ENCODE peak calls at places on chromosome 15, in ten cellular contexts. F is fibroblast of lung, Y is psoas muscle, C is BJ, L is brain microvascular endothelial cell, N is pancreas, O is MM.1S, X is IMR-90, M is tibial nerve, I is PC-3. H is an unnamed sample.

GRCh38 chr15:95371664-95372063 is 958.8 kb upstream of the NR2F2 start:
- DNase-seq in F (peak; percentile 53), I (peak; percentile 22), M (no peak), N (no peak), O (peak; percentile 24), C (no peak), L (peak; percentile 20), X (peak; percentile 79), Y (no peak), H (no peak)

GRCh38 chr15:76642671-76643070 is 262.5 kb downstream of the SCAPER start:
- DNase-seq in X (no peak), C (no peak), I (no peak), N (no peak), Y (no peak), O (no peak), M (no peak), L (no peak), F (no peak), H (no peak)

GRCh38 chr15:73560501-73561117 is 72.6 kb downstream of the NPTN start:
- DNase-seq in Y (no peak), M (peak; percentile 36), N (no peak), O (peak; percentile 64), L (peak; percentile 70), X (peak; percentile 84), I (peak; percentile 79), F (peak; percentile 54), C (no peak), H (no peak)

GRCh38 chr15:48855501-48856440 is 22.2 kb upstream of the EID1 start:
- DNase-seq in L (peak; percentile 56), N (no peak), F (peak; percentile 82), O (no peak), C (no peak), M (peak; percentile 42), Y (no peak), I (peak; percentile 54), X (peak; percentile 62), H (peak; percentile 31)

GRCh38 chr15:63277044-63277892 is at the start of gene APH1B:
- DNase-seq in X (peak; percentile 48), O (peak; percentile 72), L (no peak), F (peak; percentile 66), I (peak; percentile 56), M (peak; percentile 67), C (peak; percentile 13), Y (peak; percentile 85), N (peak; percentile 88), H (peak; percentile 88)

GRCh38 chr15:34795267-34796081 is at the start of gene ACTC1:
- DNase-seq in M (no peak), X (peak; percentile 52), N (peak; percentile 63), L (peak; percentile 39), Y (peak; percentile 76), C (no peak), I (peak; percentile 53), F (peak; percentile 67), O (no peak), H (peak; percentile 54)

GRCh38 chr15:100601628-100602063 is 338 bp downstream of the LINS1 start:
- DNase-seq in L (no peak), X (no peak), I (no peak), N (no peak), F (no peak), C (no peak), O (peak; percentile 16), Y (no peak), M (peak; percentile 8), H (no peak)

GRCh38 chr15:56732135-56732880 is 1.0 kb downstream of the ZNF280D start:
- DNase-seq in M (peak; percentile 23), C (peak; percentile 17), X (peak; percentile 61), N (no peak), F (peak; percentile 87), L (peak; percentile 44), I (no peak), O (peak; percentile 35), Y (no peak), H (no peak)

GRCh38 chr15:87369269-87369668 is 887.3 kb downstream of the NTRK3 start:
- DNase-seq in C (peak; percentile 85), O (no peak), F (peak; percentile 99), I (peak; percentile 74), N (no peak), Y (no peak), L (peak; percentile 91), X (peak; percentile 93), M (no peak), H (no peak)

GRCh38 chr15:67746450-67746849 is 78.9 kb upstream of the SKOR1 start:
- DNase-seq in N (no peak), I (peak; percentile 48), L (no peak), Y (no peak), C (no peak), O (no peak), F (no peak), M (no peak), X (no peak), H (no peak)

GRCh38 chr15:64740361-64741170 is 34.8 kb downstream of the RBPMS2 start:
- DNase-seq in C (no peak), O (peak; percentile 22), M (peak; percentile 12), N (no peak), X (peak; percentile 77), L (peak; percentile 42), F (peak; percentile 45), Y (peak; percentile 31), I (peak; percentile 51), H (peak; percentile 84)
- TF ChIP-seq CTCF in C (peak; percentile 39), O (peak; percentile 21), M (no peak), N (no peak), X (peak; percentile 54), L (peak; percentile 40), F (peak; percentile 50), Y (no peak), I (peak; percentile 44), H (peak; percentile 44)

GRCh38 chr15:41822471-41822870 is 5.4 kb upstream of the JMJD7 start:
- DNase-seq in Y (no peak), I (no peak), N (no peak), F (no peak), X (no peak), C (no peak), M (no peak), O (no peak), L (no peak), H (no peak)
- H3K36me3 ChIP-seq in Y (peaks cover 80% of the 10 kb centered on the region), I (peaks cover 21% of the 10 kb centered on the region), N (no peaks in the 10 kb centered on the region), F (peaks cover 27% of the 10 kb centered on the region), X (peaks cover 74% of the 10 kb centered on the region), C (peaks cover 45% of the 10 kb centered on the region), M (peaks cover 2% of the 10 kb centered on the region), O (no peaks in the 10 kb centered on the region), L (peaks cover 71% of the 10 kb centered on the region), H (no peaks in the 10 kb centered on the region)

GRCh38 chr15:28885630-28886430 is at the start of gene APBA2:
- DNase-seq in L (peak; percentile 18), X (peak; percentile 41), I (peak; percentile 56), N (peak; percentile 54), F (peak; percentile 50), O (peak; percentile 60), C (no peak), Y (no peak), M (no peak), H (no peak)
- TF ChIP-seq CTCF in L (no peak), X (peak; percentile 15), I (no peak), N (no peak), F (no peak), O (no peak), C (peak; percentile 7), Y (no peak), M (no peak), H (no peak)

DNA sequence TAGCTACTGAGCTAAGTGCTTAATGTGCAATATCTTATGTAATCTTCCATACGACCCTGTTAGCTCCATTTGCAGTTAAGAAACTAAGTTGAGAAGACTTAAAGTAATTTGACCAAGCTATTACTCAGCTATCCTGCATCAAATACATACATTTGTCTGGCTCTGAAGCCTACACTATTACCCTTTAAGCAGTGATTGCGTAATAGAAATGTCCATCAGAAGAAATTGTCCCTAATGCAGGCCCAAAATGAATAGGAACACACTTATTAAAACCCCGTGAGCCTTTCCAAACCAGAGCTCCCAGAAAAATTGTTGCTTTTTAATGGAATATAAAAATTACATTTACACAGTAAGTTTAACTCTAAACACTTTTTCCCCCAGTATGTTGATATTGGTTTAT is 5.3 kb upstream of the MYO1E start:
- DNase-seq in Y (no peak), M (no peak), I (peak; percentile 19), N (no peak), F (no peak), O (no peak), C (no peak), L (no peak), X (no peak), H (no peak)
- H3K36me3 ChIP-seq in Y (no peaks in the 10 kb centered on the region), M (no peaks in the 10 kb centered on the region), I (no peaks in the 10 kb centered on the region), N (no peaks in the 10 kb centered on the region), F (no peaks in the 10 kb centered on the region), O (no peaks in the 10 kb centered on the region), C (no peaks in the 10 kb centered on the region), L (no peaks in the 10 kb centered on the region), X (no peaks in the 10 kb centered on the region), H (no peaks in the 10 kb centered on the region)

GRCh38 chr15:25944386-25944785 is 81.3 kb upstream of the ATP10A start:
- DNase-seq in L (no peak), O (no peak), N (no peak), C (no peak), Y (no peak), X (no peak), M (no peak), I (no peak), F (no peak), H (no peak)
- TF ChIP-seq CTCF in L (no peak), O (no peak), N (no peak), C (no peak), Y (no peak), X (no peak), M (no peak), I (peak; percentile 29), F (no peak), H (no peak)

DNA sequence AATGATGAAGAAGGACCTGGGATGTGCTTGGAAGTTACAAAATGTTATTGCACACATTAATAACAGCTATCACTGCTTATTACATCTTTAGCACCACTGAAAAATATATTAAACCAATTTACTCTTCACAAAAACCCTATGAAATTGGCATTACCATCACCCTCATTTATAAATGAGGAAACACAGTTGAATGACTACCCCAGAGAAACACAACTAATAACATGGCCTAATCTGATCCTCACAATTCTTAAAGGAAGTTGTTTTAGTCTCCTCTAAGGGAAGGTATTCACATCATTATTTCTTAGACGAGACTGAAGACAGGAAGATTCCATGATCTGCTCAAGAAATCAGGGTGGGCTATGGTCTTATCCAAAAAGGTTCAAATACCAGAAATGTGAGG is 35.9 kb downstream of the INO80 start:
- DNase-seq in X (no peak), C (no peak), Y (no peak), F (no peak), M (no peak), I (no peak), O (no peak), L (no peak), N (no peak), H (no peak)
- H3K36me3 ChIP-seq in X (peaks cover 58% of the 10 kb centered on the region), C (peaks cover 14% of the 10 kb centered on the region), Y (peaks cover 99% of the 10 kb centered on the region), F (peaks cover 13% of the 10 kb centered on the region), M (peaks cover 3% of the 10 kb centered on the region), I (peaks cover 70% of the 10 kb centered on the region), O (peaks cover 3% of the 10 kb centered on the region), L (peaks cover 63% of the 10 kb centered on the region), N (peaks cover 19% of the 10 kb centered on the region), H (no peaks in the 10 kb centered on the region)

H was measured in uterus.